ENCODE peak calls at places on chromosomes 12 and 14, in nine cellular contexts. C, K, B, X, Z, U, Q, Y and I are unnamed samples.
A peak's percentile ranks its signal among the peaks of the same experiment; 100 is the strongest.

GRCh38 chr14:26276757-26277156 is 321.1 kb downstream of the NOVA1 start:
- DNase-seq in C (no peak), K (no peak), B (no peak), X (no peak), Z (no peak), U (no peak), Q (no peak), Y (no peak), I (no peak)

GRCh38 chr12:79251356-79251755 is 386.8 kb downstream of the SYT1 start:
- DNase-seq in C (no peak), K (peak; percentile 19), B (no peak), X (no peak), Z (no peak), U (peak; percentile 31), Q (no peak), Y (no peak), I (no peak)

GRCh38 chr12:31702047-31702446 is 26.8 kb downstream of the AMN1 start:
- DNase-seq in C (no peak), K (peak; percentile 53), B (no peak), X (no peak), Z (peak; percentile 17), U (peak; percentile 7), Q (no peak), Y (no peak), I (no peak)

GRCh38 chr12:107515446-107515958 is 170.1 kb upstream of the PWP1 start:
- DNase-seq in C (no peak), K (peak; percentile 95), B (peak; percentile 68), X (peak; percentile 43), Z (peak; percentile 91), U (peak; percentile 98), Q (peak; percentile 89), Y (no peak), I (peak; percentile 98)

GRCh38 chr12:88600272-88600671 is 20.0 kb upstream of the KITLG start:
- DNase-seq in C (no peak), K (peak; percentile 83), B (peak; percentile 56), X (no peak), Z (peak; percentile 84), U (peak; percentile 80), Q (no peak), Y (no peak), I (no peak)

GRCh38 chr14:66651536-66652220 is 143.7 kb downstream of the GPHN start:
- DNase-seq in C (no peak), K (no peak), B (no peak), X (no peak), Z (no peak), U (no peak), Q (no peak), Y (no peak), I (no peak)

GRCh38 chr14:103638594-103638993 is 9.6 kb downstream of the KLC1 start:
- DNase-seq in C (no peak), K (no peak), B (no peak), X (no peak), Z (no peak), U (no peak), Q (no peak), Y (no peak), I (no peak)

GRCh38 chr14:89899917-89900680 is 54.4 kb downstream of the EFCAB11 start:
- DNase-seq in C (no peak), K (peak; percentile 54), B (no peak), X (no peak), Z (peak; percentile 44), U (peak; percentile 32), Q (no peak), Y (no peak), I (no peak)

GRCh38 chr12:12439636-12440035 is 82.8 kb downstream of the BORCS5 start:
- DNase-seq in C (no peak), K (peak; percentile 92), B (no peak), X (no peak), Z (peak; percentile 33), U (peak; percentile 49), Q (peak; percentile 28), Y (no peak), I (no peak)

GRCh38 chr14:103155013-103155412 is 31.8 kb downstream of the TNFAIP2 start:
- DNase-seq in C (no peak), K (peak; percentile 69), B (no peak), X (peak; percentile 80), Z (peak; percentile 74), U (no peak), Q (peak; percentile 85), Y (peak; percentile 79), I (no peak)

GRCh38 chr12:89859513-89860220 is 151.0 kb upstream of the ATP2B1 start:
- DNase-seq in C (no peak), K (peak; percentile 20), B (no peak), X (no peak), Z (no peak), U (no peak), Q (no peak), Y (no peak), I (no peak)

GRCh38 chr14:55721353-55721752 is 141.3 kb downstream of the KTN1 start:
- DNase-seq in C (no peak), K (peak; percentile 97), B (peak; percentile 95), X (no peak), Z (peak; percentile 93), U (peak; percentile 95), Q (no peak), Y (no peak), I (peak; percentile 87)

GRCh38 chr12:1918081-1918874 is at the start of gene CACNA2D4:
- DNase-seq in C (peak; percentile 67), K (no peak), B (no peak), X (no peak), Z (no peak), U (no peak), Q (no peak), Y (no peak), I (no peak)

GRCh38 chr14:75561013-75561432 is 17.4 kb upstream of the FLVCR2 start:
- DNase-seq in C (no peak), K (peak; percentile 79), B (peak; percentile 21), X (peak; percentile 58), Z (peak; percentile 62), U (peak; percentile 65), Q (peak; percentile 54), Y (peak; percentile 56), I (no peak)

GRCh38 chr12:66011731-66012130 is 118.8 kb downstream of the LLPH start:
- DNase-seq in C (no peak), K (peak; percentile 64), B (no peak), X (no peak), Z (peak; percentile 57), U (peak; percentile 51), Q (no peak), Y (no peak), I (no peak)

GRCh38 chr12:132568301-132568700 is 42.1 kb downstream of the LRCOL1 start:
- DNase-seq in C (no peak), K (no peak), B (no peak), X (no peak), Z (no peak), U (no peak), Q (no peak), Y (no peak), I (no peak)
- H3K4me3 ChIP-seq in C (no peak overlapping the region), K (no peak overlapping the region), B (no peak overlapping the region), X (no peak overlapping the region), Z (no peak overlapping the region), U (no peak overlapping the region), Q (no peak overlapping the region), Y (no peak overlapping the region), I (no peak overlapping the region)

GRCh38 chr14:90905531-90905930 is 89.3 kb upstream of the TTC7B start:
- DNase-seq in C (no peak), K (no peak), B (no peak), X (no peak), Z (no peak), U (no peak), Q (no peak), Y (no peak), I (no peak)

GRCh38 chr14:90897022-90897421 is 80.8 kb upstream of the TTC7B start:
- DNase-seq in C (no peak), K (no peak), B (no peak), X (no peak), Z (no peak), U (no peak), Q (no peak), Y (no peak), I (no peak)

GRCh38 chr14:90903101-90903500 is 86.9 kb upstream of the TTC7B start:
- DNase-seq in C (no peak), K (peak; percentile 79), B (peak; percentile 8), X (no peak), Z (peak; percentile 55), U (peak; percentile 57), Q (peak; percentile 51), Y (no peak), I (no peak)

GRCh38 chr14:90900712-90901111 is 84.5 kb upstream of the TTC7B start:
- DNase-seq in C (no peak), K (peak; percentile 24), B (no peak), X (no peak), Z (peak; percentile 10), U (peak; percentile 15), Q (no peak), Y (no peak), I (no peak)
- TF ChIP-seq CTCF in C (no peak), K (peak; percentile 18), B (peak; percentile 19), X (peak; percentile 42), Z (peak; percentile 40), U (no peak), Q (no peak), Y (peak; percentile 48), I (peak; percentile 20)

DNA sequence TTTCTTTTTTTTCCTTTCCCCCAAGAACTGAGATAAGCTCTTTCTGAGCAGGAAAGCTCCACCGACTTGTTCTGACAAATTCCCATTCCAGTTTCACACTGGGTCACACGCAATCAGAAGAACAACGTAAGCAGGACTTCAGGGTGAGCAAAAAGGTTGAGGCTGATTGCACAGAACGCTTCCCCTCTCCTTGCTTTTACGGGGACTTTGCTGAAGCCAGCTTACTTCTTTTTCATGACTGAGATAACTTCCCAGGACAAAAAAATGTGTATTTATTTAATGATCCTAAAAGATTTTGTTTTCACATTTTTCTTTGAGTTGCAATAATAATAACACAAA is 153.2 kb downstream of the PHLDA1 start:
- DNase-seq in C (no peak), K (peak; percentile 95), B (no peak), X (no peak), Z (peak; percentile 47), U (peak; percentile 55), Q (no peak), Y (no peak), I (no peak)
- H3K4me3 ChIP-seq in C (no peak overlapping the region), K (no peak overlapping the region), B (no peak overlapping the region), X (no peak overlapping the region), Z (no peak overlapping the region), U (no peak overlapping the region), Q (no peak overlapping the region), Y (no peak overlapping the region), I (no peak overlapping the region)

DNA sequence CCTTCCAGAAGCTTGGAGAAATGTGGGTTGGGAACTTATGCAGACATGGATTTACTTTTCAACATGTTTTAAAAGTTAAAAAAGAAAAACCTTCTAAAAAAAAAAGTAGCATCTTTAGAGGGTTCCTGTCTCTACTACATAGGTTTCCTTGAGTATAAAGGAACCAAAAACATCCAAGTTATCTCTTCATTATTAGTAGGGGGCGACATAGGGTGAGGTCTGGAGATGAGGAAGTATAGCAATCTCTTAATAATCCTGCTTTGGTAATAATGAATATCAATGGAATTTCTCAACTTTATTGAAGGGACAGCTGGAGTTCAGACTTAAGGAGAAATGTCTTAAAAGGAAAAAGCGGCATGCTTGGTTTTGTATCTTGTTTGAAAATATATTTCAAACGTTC is 6.5 kb upstream of the PLXNC1 start:
- DNase-seq in C (no peak), K (no peak), B (no peak), X (no peak), Z (no peak), U (no peak), Q (no peak), Y (no peak), I (no peak)
- TF ChIP-seq CTCF in C (no peak), K (no peak), B (no peak), X (no peak), Z (no peak), U (no peak), Q (no peak), Y (no peak), I (no peak)